ENCODE peak calls at places on chromosomes 2 and 18, in six cellular contexts. M, B, O, E, G and T are unnamed samples.

GRCh38 chr18:38933322-38933721 is 1367.7 kb upstream of the CELF4 start:
- DNase-seq in B (no peak), O (no peak), M (peak; percentile 32), G (no peak), E (no peak), T (no peak)

GRCh38 chr2:223314831-223315230 is 262.8 kb downstream of the KCNE4 start:
- DNase-seq in O (no peak), G (peak; percentile 78), B (no peak), E (peak; percentile 15), M (peak; percentile 70), T (no peak)

GRCh38 chr2:112690853-112691390 is 29.9 kb upstream of the NT5DC4 start:
- DNase-seq in M (peak; percentile 52), O (peak; percentile 65), E (peak; percentile 85), B (peak; percentile 53), G (peak; percentile 59), T (peak; percentile 65)

GRCh38 chr2:152542995-152543481 is 174.2 kb downstream of the PRPF40A start:
- DNase-seq in M (peak; percentile 97), B (no peak), G (peak; percentile 95), O (no peak), E (peak; percentile 97), T (no peak)

GRCh38 chr2:127508621-127509034 is 17.7 kb downstream of the IWS1 start:
- DNase-seq in O (no peak), E (peak; percentile 100), M (peak; percentile 99), G (peak; percentile 99), B (no peak), T (peak; percentile 47)

GRCh38 chr2:112345030-112346027 is 69.9 kb downstream of the ZC3H6 start:
- DNase-seq in G (no peak), M (no peak), B (no peak), E (no peak), O (no peak), T (no peak)

GRCh38 chr2:175804130-175804529 is 197.9 kb downstream of the LNPK start:
- DNase-seq in M (no peak), G (no peak), B (no peak), O (no peak), E (no peak), T (no peak)

GRCh38 chr2:115119086-115119485 is 676.6 kb downstream of the DPP10 start:
- DNase-seq in E (no peak), O (no peak), M (no peak), G (no peak), B (no peak), T (no peak)

GRCh38 chr18:51345848-51346391 is 148.4 kb upstream of the MEX3C start:
- DNase-seq in E (no peak), B (no peak), O (no peak), M (no peak), G (no peak), T (no peak)

GRCh38 chr18:56574827-56575226 is 63.6 kb downstream of the TXNL1 start:
- DNase-seq in M (peak; percentile 84), E (no peak), B (no peak), O (no peak), G (no peak), T (no peak)

GRCh38 chr2:186771395-186771794 is 77.5 kb downstream of the FAM171B start:
- DNase-seq in E (no peak), M (peak; percentile 41), O (no peak), G (no peak), B (no peak), T (no peak)

GRCh38 chr2:20596973-20597867 is 53.7 kb downstream of the HS1BP3 start:
- DNase-seq in M (peak; percentile 70), E (peak; percentile 85), G (no peak), B (no peak), O (no peak), T (no peak)

GRCh38 chr2:98212291-98212690 is 125.3 kb downstream of the VWA3B start:
- DNase-seq in O (no peak), E (no peak), G (no peak), M (no peak), B (no peak), T (no peak)

GRCh38 chr18:24322594-24323136 is 75.0 kb downstream of the OSBPL1A start:
- DNase-seq in B (no peak), E (peak; percentile 23), M (peak; percentile 26), G (no peak), O (no peak), T (no peak)

GRCh38 chr2:196293751-196294486 is 122.5 kb upstream of the STK17B start:
- DNase-seq in B (no peak), G (peak; percentile 58), E (peak; percentile 94), O (no peak), M (peak; percentile 83), T (no peak)

GRCh38 chr2:27765621-27766286 is 5.8 kb upstream of the MRPL33 start:
- DNase-seq in O (peak; percentile 50), M (no peak), E (peak; percentile 25), G (no peak), B (peak; percentile 41), T (peak; percentile 18)

GRCh38 chr18:3224223-3224622 is 4.5 kb upstream of the MYOM1 start:
- DNase-seq in M (no peak), O (no peak), B (no peak), G (no peak), E (no peak), T (no peak)

GRCh38 chr2:85549826-85550225 is 10.9 kb downstream of the MAT2A start:
- DNase-seq in M (peak; percentile 75), O (no peak), E (peak; percentile 97), B (no peak), G (peak; percentile 18), T (no peak)

GRCh38 chr2:176449852-176450251 is 180.6 kb downstream of the MTX2 start:
- DNase-seq in G (no peak), O (no peak), E (no peak), M (no peak), B (no peak), T (no peak)

GRCh38 chr2:214034417-214034816 is 376.4 kb upstream of the VWC2L start:
- DNase-seq in G (no peak), M (no peak), O (no peak), E (no peak), B (no peak), T (no peak)

GRCh38 chr18:58858591-58859468 is 5.8 kb upstream of the ZNF532 start:
- DNase-seq in B (no peak), G (no peak), M (peak; percentile 66), E (peak; percentile 44), O (no peak), T (no peak)

GRCh38 chr2:60948926-60949579 is 67.7 kb downstream of the REL start:
- DNase-seq in M (peak; percentile 60), O (no peak), B (no peak), G (no peak), E (peak; percentile 56), T (no peak)

GRCh38 chr2:178193496-178193822 is 853 bp upstream of the OSBPL6 start:
- DNase-seq in O (no peak), G (no peak), B (no peak), M (no peak), E (no peak), T (peak; percentile 55)

GRCh38 chr2:136067897-136068540 is 49.9 kb downstream of the CXCR4 start:
- DNase-seq in M (no peak), B (no peak), E (no peak), O (no peak), G (no peak), T (no peak)

GRCh38 chr2:190534310-190535118 is at the start of gene NEMP2:
- DNase-seq in M (peak; percentile 79), O (peak; percentile 86), G (peak; percentile 55), E (peak; percentile 50), B (peak; percentile 63), T (peak; percentile 54)

GRCh38 chr18:32441536-32441935 is 29.1 kb downstream of the GAREM1 start:
- DNase-seq in O (no peak), M (no peak), G (no peak), E (peak; percentile 57), B (no peak), T (no peak)

GRCh38 chr18:66439207-66439606 is 164.7 kb downstream of the CDH19 start:
- DNase-seq in O (no peak), G (no peak), E (no peak), M (no peak), B (no peak), T (no peak)

GRCh38 chr2:219571311-219572236 is at the start of gene OBSL1:
- DNase-seq in E (peak; percentile 51), B (no peak), O (no peak), M (peak; percentile 81), G (peak; percentile 43), T (peak; percentile 57)

GRCh38 chr2:219630770-219631405 is 3.5 kb downstream of the SLC4A3 start:
- DNase-seq in B (no peak), E (no peak), O (no peak), M (no peak), G (no peak), T (no peak)

GRCh38 chr2:65075605-65076344 is 19.6 kb downstream of the CEP68 start:
- DNase-seq in O (no peak), M (peak; percentile 18), G (no peak), B (no peak), E (no peak), T (no peak)

GRCh38 chr2:67846341-67847070 is 216.3 kb downstream of the C1D start:
- DNase-seq in G (peak; percentile 60), B (no peak), O (no peak), M (peak; percentile 96), E (peak; percentile 95), T (peak; percentile 95)

GRCh38 chr2:46508734-46509133 is 29.4 kb downstream of the TMEM247 start:
- DNase-seq in O (no peak), G (no peak), B (no peak), E (no peak), M (no peak), T (no peak)

GRCh38 chr18:3903341-3903740 is 453.4 kb downstream of the TGIF1 start:
- DNase-seq in G (peak; percentile 79), M (peak; percentile 84), O (no peak), E (peak; percentile 95), B (no peak), T (no peak)